ENCODE peak calls at places on chromosome 5, in ten cellular contexts. T is kidney tubule cell; L is GM12878; K is kidney; Q is activated T-helper 1 cell treated with anti-CD3 and anti-CD28 coated beads, Interleukin-2, amount 50 U/mL, for 16 hours; J is HEK293T; Z is left ventricle myocardium inferior; E is NCI-H2029; I is NCI-H2171 treated with DMSO at 0.1 percent for 48 hours; B is HTR-8/SVneo. U is an unnamed sample.

GRCh38 chr5:81606150-81606549 is 144.7 kb downstream of the SSBP2 start:
- DNase-seq in L (no peak), T (no peak), Z (no peak), K (no peak), I (no peak), B (no peak), J (no peak), Q (no peak), E (no peak), U (no peak)

GRCh38 chr5:130050585-130050984 is 146.3 kb downstream of the CHSY3 start:
- DNase-seq in I (no peak), Q (no peak), J (no peak), E (no peak), L (no peak), Z (no peak), T (no peak), K (no peak), B (no peak), U (no peak)

GRCh38 chr5:103469288-103470065 is 93.1 kb downstream of the NUDT12 start:
- DNase-seq in Z (no peak), L (no peak), T (peak), J (no peak), E (no peak), K (no peak), I (no peak), Q (no peak), B (no peak), U (no peak)

GRCh38 chr5:96338624-96339023 is 94.4 kb downstream of the PCSK1 start:
- DNase-seq in L (no peak), Q (no peak), Z (no peak), I (no peak), K (no peak), T (peak), B (no peak), E (no peak), J (no peak), U (no peak)

GRCh38 chr5:18314192-18314778 is 680.0 kb downstream of the TAF11L14 start:
- DNase-seq in L (no peak), T (peak), K (no peak), I (peak), B (peak), Q (no peak), J (no peak), Z (no peak), E (no peak), U (no peak)

GRCh38 chr5:173239233-173239593 is 4.2 kb upstream of the NKX2-5 start:
- DNase-seq in Z (no peak), T (no peak), L (no peak), Q (no peak), K (no peak), J (no peak), B (no peak), E (no peak), I (no peak), U (no peak)

GRCh38 chr5:89556215-89557009 is 673.4 kb upstream of the MEF2C start:
- DNase-seq in K (no peak), B (peak), I (no peak), Q (no peak), L (no peak), E (no peak), T (peak), Z (no peak), J (no peak), U (no peak)

GRCh38 chr5:9207820-9208418 is 338.0 kb downstream of the SEMA5A start:
- DNase-seq in Z (no peak), B (peak), K (no peak), J (no peak), T (peak), E (peak), L (no peak), I (peak), Q (no peak), U (no peak)

GRCh38 chr5:10453564-10453963 is 11.9 kb downstream of the ROPN1L start:
- DNase-seq in T (peak), J (no peak), I (no peak), E (no peak), Q (no peak), B (no peak), Z (no peak), L (no peak), K (no peak), U (no peak)

GRCh38 chr5:134570886-134571285 is 45.4 kb downstream of the JADE2 start:
- DNase-seq in T (no peak), I (no peak), K (no peak), Q (no peak), J (no peak), B (no peak), L (no peak), Z (no peak), E (no peak), U (no peak)

GRCh38 chr5:164345173-164345572 is 839.8 kb downstream of the MAT2B start:
- DNase-seq in B (no peak), T (peak), L (no peak), Q (no peak), I (no peak), K (no peak), Z (peak), J (no peak), E (no peak), U (no peak)

GRCh38 chr5:66130493-66130892 is 13.6 kb upstream of the SREK1 start:
- DNase-seq in I (no peak), K (no peak), L (no peak), T (no peak), B (no peak), Z (no peak), J (no peak), E (no peak), Q (no peak), U (no peak)

GRCh38 chr5:107388111-107388861 is 282.5 kb downstream of the EFNA5 start:
- DNase-seq in I (no peak), J (no peak), Q (no peak), B (peak), K (no peak), Z (no peak), T (peak), E (no peak), L (peak), U (no peak)